ENCODE peak calls at places on chromosomes 5 and 9, in four cellular contexts. P is progenitor cell of endocrine pancreas; X is LHCN-M2; K is activated CD4-positive, alpha-beta T cell treated with anti-CD3 and anti-CD28 coated beads, Interleukin-2, amount 10 ng/mL, durations not matched to agents 7 days and 5 days. J is an unnamed sample.

GRCh38 chr9:114392749-114393112 is 4.9 kb upstream of the AKNA start:
- DNase-seq in X (no peak), K (no peak), P (no peak), J (no peak)

GRCh38 chr9:137880160-137880975 is 2.8 kb downstream of the CACNA1B start:
- DNase-seq in K (no peak), P (no peak), X (no peak), J (no peak)

GRCh38 chr5:51387854-51388320 is 4.6 kb downstream of the ISL1 start:
- DNase-seq in K (no peak), P (no peak), X (no peak), J (no peak)

GRCh38 chr5:35859101-35859661 is 2.5 kb downstream of the IL7R start:
- DNase-seq in X (peak; percentile 69), K (peak; percentile 46), P (no peak), J (no peak)

GRCh38 chr9:136151214-136151804 is 32.6 kb upstream of the TMEM250 start:
- DNase-seq in X (no peak), K (no peak), P (no peak), J (no peak)

GRCh38 chr5:113047234-113047633 is 70.6 kb downstream of the DCP2 start:
- DNase-seq in K (no peak), P (no peak), X (no peak), J (no peak)

GRCh38 chr5:132260714-132261615 is 3.5 kb downstream of the PDLIM4 start:
- DNase-seq in K (no peak), X (peak; percentile 93), P (no peak), J (no peak)

GRCh38 chr9:93949694-93950449 is 5.3 kb downstream of the BARX1 start:
- DNase-seq in K (no peak), X (peak; percentile 6), P (no peak), J (no peak)

GRCh38 chr9:127187231-127187956 is 65.0 kb upstream of the ANGPTL2 start:
- DNase-seq in K (no peak), P (no peak), X (peak; percentile 97), J (peak; percentile 98)

GRCh38 chr5:13994606-13995336 is 50.3 kb upstream of the DNAH5 start:
- DNase-seq in P (no peak), K (no peak), X (peak; percentile 79), J (peak; percentile 34)

GRCh38 chr9:84317563-84317962 is 23.0 kb downstream of the SLC28A3 start:
- DNase-seq in P (no peak), K (no peak), X (no peak), J (no peak)

GRCh38 chr5:145246379-145246778 is 588.8 kb downstream of the PRELID2 start:
- DNase-seq in P (no peak), X (no peak), K (no peak), J (no peak)

GRCh38 chr9:33128570-33128969 is 38.6 kb downstream of the B4GALT1 start:
- DNase-seq in P (no peak), K (no peak), X (no peak), J (no peak)

GRCh38 chr9:117649126-117649525 is 55.1 kb upstream of the TLR4 start:
- DNase-seq in K (no peak), P (no peak), X (peak; percentile 37), J (no peak)

GRCh38 chr9:31275419-31275818 is 1109.0 kb upstream of the ACO1 start:
- DNase-seq in P (no peak), K (no peak), X (no peak), J (no peak)

GRCh38 chr5:81409845-81410369 is 16.0 kb upstream of the ACOT12 start:
- DNase-seq in X (no peak), P (no peak), K (no peak), J (no peak)

GRCh38 chr9:77977210-77977611 is 54.4 kb downstream of the GNAQ start:
- DNase-seq in K (peak; percentile 62), X (peak; percentile 85), P (no peak), J (no peak)

GRCh38 chr5:155620819-155621410 is 607.4 kb downstream of the KIF4B start:
- DNase-seq in P (no peak), X (no peak), K (no peak), J (no peak)

GRCh38 chr5:3836528-3836927 is 240.9 kb downstream of the IRX1 start:
- DNase-seq in P (no peak), K (no peak), X (no peak), J (no peak)

GRCh38 chr5:14223372-14223771 is 80.2 kb downstream of the TRIO start:
- DNase-seq in P (no peak), X (no peak), K (peak; percentile 11), J (no peak)

GRCh38 chr5:127055880-127056653 is 17.2 kb downstream of the C5orf63 start:
- DNase-seq in P (no peak), X (no peak), K (no peak), J (no peak)

GRCh38 chr9:18684608-18685317 is 210.8 kb downstream of the ADAMTSL1 start:
- DNase-seq in K (no peak), X (no peak), P (no peak), J (no peak)

GRCh38 chr9:133982971-133983720 is 9.0 kb downstream of the VAV2 start:
- DNase-seq in P (no peak), K (no peak), X (no peak), J (no peak)

GRCh38 chr5:73031839-73032238 is 76.0 kb downstream of the FCHO2 start:
- DNase-seq in K (no peak), X (peak; percentile 91), P (no peak), J (peak; percentile 60)

GRCh38 chr5:73330613-73331012 is 118.0 kb downstream of the FOXD1 start:
- DNase-seq in P (no peak), K (no peak), X (no peak), J (no peak)

GRCh38 chr5:173786296-173787187 is 101.6 kb upstream of the CPEB4 start:
- DNase-seq in X (no peak), P (no peak), K (no peak), J (no peak)

GRCh38 chr5:109688999-109689739 is 558 bp upstream of the MAN2A1 start:
- DNase-seq in X (peak; percentile 88), K (peak; percentile 77), P (peak; percentile 68), J (peak; percentile 78)

GRCh38 chr5:45277860-45278259 is 418.3 kb downstream of the HCN1 start:
- DNase-seq in P (no peak), K (no peak), X (no peak), J (no peak)

GRCh38 chr5:36206913-36207312 is 34.8 kb downstream of the NADK2 start:
- DNase-seq in K (no peak), X (no peak), P (no peak), J (no peak)

J was measured in GM04504.